ENCODE peak calls at places on chromosomes 5 and 9, in nine cellular contexts. W is iPS DF 6.9, U is heart right ventricle, S is ovary, X is tibial artery, T is mesendoderm, I is uterus, P is Peyer's patch, N is H7. C is an unnamed sample.

GRCh38 chr5:84215521-84215920 is 169.2 kb downstream of the EDIL3 start:
- DNase-seq in W (no peak), U (no peak), S (no peak), X (no peak), T (no peak), I (no peak), P (no peak), N (no peak), C (no peak)

GRCh38 chr5:15003511-15003920 is 131.9 kb upstream of the ANKH start:
- DNase-seq in W (no peak), U (peak), S (peak), X (peak), T (peak), I (no peak), P (peak), N (peak), C (peak)

GRCh38 chr5:129541648-129542251 is 81.7 kb downstream of the ADAMTS19 start:
- DNase-seq in W (no peak), U (no peak), S (no peak), X (no peak), T (peak), I (no peak), P (no peak), N (no peak), C (peak)

GRCh38 chr5:137199966-137200365 is 299.2 kb downstream of the SPOCK1 start:
- DNase-seq in W (no peak), U (no peak), S (no peak), X (no peak), T (peak), I (no peak), P (no peak), N (peak), C (no peak)

GRCh38 chr5:116536279-116537161 is 38.1 kb downstream of the SEMA6A start:
- DNase-seq in W (no peak), U (no peak), S (no peak), X (no peak), T (no peak), I (no peak), P (no peak), N (no peak), C (no peak)

GRCh38 chr5:57280811-57281301 is 107.0 kb downstream of the GPBP1 start:
- DNase-seq in W (no peak), U (no peak), S (no peak), X (no peak), T (peak), I (no peak), P (no peak), N (no peak), C (no peak)

GRCh38 chr9:118170032-118170955 is 466.1 kb downstream of the TLR4 start:
- DNase-seq in W (peak), U (peak), S (no peak), X (no peak), T (peak), I (no peak), P (no peak), N (peak), C (peak)

GRCh38 chr9:2290382-2290781 is 275.2 kb downstream of the SMARCA2 start:
- DNase-seq in W (no peak), U (no peak), S (no peak), X (no peak), T (peak), I (no peak), P (no peak), N (no peak), C (no peak)

GRCh38 chr9:33227741-33228140 is 12.2 kb upstream of the SPINK4 start:
- DNase-seq in W (no peak), U (no peak), S (no peak), X (no peak), T (peak), I (no peak), P (no peak), N (no peak), C (no peak)

GRCh38 chr9:77882294-77882693 is 149.3 kb downstream of the GNAQ start:
- DNase-seq in W (no peak), U (no peak), S (no peak), X (no peak), T (no peak), I (no peak), P (no peak), N (no peak), C (no peak)

GRCh38 chr9:33162721-33163311 is 4.3 kb downstream of the B4GALT1 start:
- DNase-seq in W (no peak), U (no peak), S (peak), X (peak), T (no peak), I (peak), P (no peak), N (no peak), C (no peak)

GRCh38 chr9:127525426-127526188 is 74.3 kb downstream of the LRSAM1 start:
- DNase-seq in W (no peak), U (peak), S (no peak), X (no peak), T (peak), I (no peak), P (no peak), N (no peak), C (no peak)

GRCh38 chr5:150080696-150081435 is 5.5 kb downstream of the CSF1R start:
- DNase-seq in W (no peak), U (no peak), S (no peak), X (no peak), T (no peak), I (no peak), P (peak), N (peak), C (no peak)

GRCh38 chr9:72205513-72205912 is 56.3 kb downstream of the GDA start:
- DNase-seq in W (no peak), U (no peak), S (no peak), X (no peak), T (no peak), I (no peak), P (no peak), N (no peak), C (no peak)

GRCh38 chr9:136882109-136882946 is 4.0 kb upstream of the TRAF2 start:
- DNase-seq in W (no peak), U (peak), S (no peak), X (peak), T (peak), I (no peak), P (peak), N (peak), C (peak)

GRCh38 chr5:67246108-67246507 is 49.5 kb upstream of the CD180 start:
- DNase-seq in W (peak), U (peak), S (peak), X (no peak), T (peak), I (no peak), P (no peak), N (peak), C (peak)

GRCh38 chr5:124370601-124371000 is 375.8 kb downstream of the ZNF608 start:
- DNase-seq in W (no peak), U (no peak), S (no peak), X (no peak), T (no peak), I (no peak), P (no peak), N (no peak), C (no peak)

GRCh38 chr9:77521091-77521490 is 127.0 kb downstream of the GNA14 start:
- DNase-seq in W (no peak), U (peak), S (peak), X (no peak), T (no peak), I (peak), P (no peak), N (no peak), C (no peak)

GRCh38 chr9:74942801-74943200 is 9.9 kb downstream of the C9orf40 start:
- DNase-seq in W (no peak), U (no peak), S (no peak), X (no peak), T (peak), I (no peak), P (no peak), N (no peak), C (no peak)

GRCh38 chr5:125453011-125453410 is 706.6 kb upstream of the ZNF608 start:
- DNase-seq in W (no peak), U (no peak), S (no peak), X (no peak), T (no peak), I (no peak), P (no peak), N (no peak), C (no peak)

GRCh38 chr5:2187687-2188086 is 305.0 kb upstream of the IRX4 start:
- DNase-seq in W (no peak), U (no peak), S (no peak), X (no peak), T (no peak), I (no peak), P (no peak), N (no peak), C (no peak)

GRCh38 chr9:70409800-70410199 is 4.7 kb downstream of the KLF9 start:
- DNase-seq in W (no peak), U (no peak), S (no peak), X (no peak), T (no peak), I (no peak), P (no peak), N (no peak), C (no peak)
- H3K4me3 ChIP-seq in W (no peak), U (peak), S (peak), X (peak), T (no peak), I (peak), P (no peak), N (no peak), C (no peak)

DNA sequence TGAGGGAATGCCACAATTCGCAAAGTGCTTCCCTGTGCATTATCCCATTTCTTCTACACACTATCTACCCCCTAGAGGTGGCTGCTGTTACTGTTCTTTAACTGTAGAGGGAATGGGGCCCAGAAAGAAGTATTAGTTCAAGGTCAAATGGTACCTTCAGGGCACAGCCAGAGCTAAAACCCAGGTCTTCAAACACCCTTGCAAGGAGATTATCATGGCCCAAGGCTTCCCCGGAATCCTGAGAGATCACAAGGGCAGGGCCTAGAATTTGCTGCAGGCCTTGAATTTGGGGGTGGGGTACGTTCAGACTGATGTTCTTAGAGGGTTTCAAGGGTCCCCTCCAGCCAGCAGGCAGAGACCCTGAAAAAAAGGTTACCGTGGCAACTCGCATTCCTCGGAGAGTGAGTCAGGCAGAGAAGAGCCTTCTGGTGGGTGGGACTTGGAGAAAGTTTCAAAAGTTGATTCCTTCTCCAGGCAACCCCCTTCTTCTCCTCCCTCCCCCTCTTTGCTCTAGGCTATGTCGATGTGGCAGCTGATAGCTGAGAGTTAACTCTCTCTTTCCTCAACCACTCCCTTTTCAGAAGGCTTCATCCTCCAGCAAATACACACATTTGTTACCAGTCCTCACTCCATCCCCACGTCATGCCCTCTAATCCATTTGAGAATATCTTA is 1.9 kb downstream of the SPARC start:
- DNase-seq in W (peak), U (peak), S (peak), X (peak), T (peak), I (peak), P (no peak), N (peak), C (peak)
- H3K4me3 ChIP-seq in W (no peak), U (peak), S (peak), X (peak), T (peak), I (peak), P (peak), N (peak), C (peak)

DNA sequence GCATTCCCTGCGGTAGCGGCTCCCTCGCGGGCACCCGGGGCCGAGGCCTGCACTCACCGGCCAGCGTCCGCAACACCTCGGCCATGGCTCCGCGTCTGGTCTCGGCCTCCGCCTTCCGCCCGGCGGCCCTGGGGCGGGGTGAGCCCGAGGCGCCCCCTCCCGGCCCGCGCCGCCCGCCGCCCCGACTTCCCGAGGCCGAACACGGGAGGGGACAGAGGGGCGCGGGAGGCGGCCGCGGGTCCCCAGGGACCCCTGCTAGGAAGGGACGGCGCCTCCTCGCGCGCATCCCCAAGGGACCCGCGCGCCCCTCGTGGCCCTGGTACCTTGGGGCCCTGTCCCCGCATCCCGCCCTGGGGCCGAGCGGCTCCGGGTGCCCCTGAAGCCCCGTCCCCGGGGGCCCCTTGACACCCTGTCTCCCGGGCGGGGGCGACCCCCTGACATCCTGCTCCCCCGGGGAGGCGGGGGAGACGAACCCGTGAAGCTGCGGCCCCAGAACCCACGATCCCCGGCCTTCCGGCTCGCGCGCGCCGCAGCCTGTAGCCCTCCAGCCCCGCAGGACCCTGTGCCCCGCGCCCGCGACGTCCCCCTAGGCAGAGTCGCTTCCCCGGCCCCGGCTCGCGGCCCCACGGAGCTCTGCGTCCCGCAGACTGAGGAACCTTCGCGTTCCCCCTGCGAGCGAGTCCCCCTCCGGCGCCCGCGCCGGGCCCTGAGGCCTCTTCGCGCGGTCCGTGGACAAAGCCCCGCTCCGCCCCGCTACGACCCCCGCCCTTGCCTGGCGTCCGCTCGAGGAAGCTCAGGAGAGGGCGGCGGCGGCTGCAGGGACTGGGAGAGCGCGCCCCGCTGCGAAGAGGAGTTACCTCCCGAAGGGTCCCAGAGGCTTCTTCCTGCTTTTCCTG is at the start of gene ABO:
- DNase-seq in W (no peak), U (peak), S (peak), X (no peak), T (peak), I (no peak), P (no peak), N (peak), C (no peak)
- H3K4me3 ChIP-seq in W (peak), U (peak), S (peak), X (peak), T (no peak), I (peak), P (peak), N (peak), C (no peak)

DNA sequence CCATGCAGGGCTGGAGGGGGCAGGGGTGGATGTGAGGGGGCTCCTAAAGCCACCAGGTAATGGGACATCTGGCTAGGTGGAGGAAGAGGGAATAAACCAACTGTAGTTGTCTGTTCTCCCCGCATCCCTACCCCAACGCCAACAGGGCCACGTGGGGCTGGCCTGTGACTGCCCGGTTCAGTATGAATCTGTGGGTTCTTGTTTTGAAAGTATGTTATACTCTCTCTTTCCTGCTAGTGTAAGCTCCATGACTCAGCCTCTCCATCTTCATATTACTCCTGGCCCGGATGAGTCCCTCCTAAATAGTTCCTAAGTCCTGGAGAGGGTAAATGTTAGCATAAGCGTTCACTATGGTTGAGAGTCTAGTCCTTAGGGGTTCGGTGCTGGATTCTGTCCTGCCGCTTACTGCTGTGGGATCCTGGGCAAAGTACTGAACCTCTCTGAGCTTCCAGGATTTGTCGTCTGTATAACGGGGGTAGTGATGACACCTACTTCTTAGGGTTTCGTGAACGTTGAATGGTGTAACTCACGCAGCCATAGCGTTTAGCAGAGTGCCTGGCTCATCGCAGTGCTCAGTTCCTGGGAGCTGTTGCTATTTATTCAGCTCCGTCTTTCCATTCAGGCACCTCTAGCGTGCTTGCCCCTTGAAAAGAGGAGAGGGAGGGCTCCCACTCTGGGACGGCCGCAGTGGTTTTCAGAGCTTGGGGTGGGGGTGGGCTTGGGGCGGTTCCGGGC is 28.8 kb downstream of the LHX2 start:
- DNase-seq in W (no peak), U (no peak), S (no peak), X (no peak), T (no peak), I (no peak), P (no peak), N (peak), C (no peak)
- H3K4me3 ChIP-seq in W (peak), U (peak), S (peak), X (peak), T (no peak), I (no peak), P (peak), N (peak), C (peak)

C was measured in HFF-Myc.